ENCODE peak calls at places on chromosomes 7 and 10, in four cellular contexts. Q is endothelial cell, G is fibroblast of mammary gland, H is lower leg skin. U is an unnamed sample.

GRCh38 chr10:117775478-117775877 is 232.9 kb downstream of the EMX2 start:
- DNase-seq in Q (no peak), G (no peak), H (no peak), U (no peak)

GRCh38 chr7:42617071-42617705 is 294.7 kb downstream of the C7orf25 start:
- DNase-seq in Q (no peak), G (no peak), H (no peak), U (no peak)

GRCh38 chr7:111041577-111041976 is 49.4 kb upstream of the LRRN3 start:
- DNase-seq in Q (no peak), G (peak), H (no peak), U (no peak)

GRCh38 chr10:80144302-80145131 is 12.0 kb downstream of the PLAC9 start:
- DNase-seq in Q (no peak), G (no peak), H (no peak), U (no peak)

GRCh38 chr10:79123547-79123963 is 54.8 kb downstream of the ZMIZ1 start:
- DNase-seq in Q (no peak), G (no peak), H (no peak), U (no peak)

GRCh38 chr10:28367865-28368541 is 65.1 kb upstream of the MPP7 start:
- DNase-seq in Q (no peak), G (peak), H (peak), U (no peak)

GRCh38 chr7:50607524-50608125 is 42.4 kb upstream of the DDC start:
- DNase-seq in Q (no peak), G (peak), H (no peak), U (no peak)

GRCh38 chr7:73702226-73702625 is 17.2 kb downstream of the STX1A start:
- DNase-seq in Q (no peak), G (no peak), H (no peak), U (no peak)

GRCh38 chr10:3152566-3152935 is 20.0 kb downstream of the PITRM1 start:
- DNase-seq in Q (no peak), G (no peak), H (no peak), U (no peak)

GRCh38 chr10:55550241-55550640 is 749.2 kb upstream of the PCDH15 start:
- DNase-seq in Q (no peak), G (peak), H (no peak), U (no peak)

GRCh38 chr10:110175406-110175805 is 32.0 kb upstream of the MXI1 start:
- DNase-seq in Q (no peak), G (peak), H (no peak), U (no peak)
- TF ChIP-seq CTCF in Q (no peak), G (no peak), H (no peak), U (no peak)

GRCh38 chr7:141752634-141753033 is 11.3 kb upstream of the TAS2R3 start:
- DNase-seq in Q (no peak), G (peak), H (no peak), U (no peak)

DNA sequence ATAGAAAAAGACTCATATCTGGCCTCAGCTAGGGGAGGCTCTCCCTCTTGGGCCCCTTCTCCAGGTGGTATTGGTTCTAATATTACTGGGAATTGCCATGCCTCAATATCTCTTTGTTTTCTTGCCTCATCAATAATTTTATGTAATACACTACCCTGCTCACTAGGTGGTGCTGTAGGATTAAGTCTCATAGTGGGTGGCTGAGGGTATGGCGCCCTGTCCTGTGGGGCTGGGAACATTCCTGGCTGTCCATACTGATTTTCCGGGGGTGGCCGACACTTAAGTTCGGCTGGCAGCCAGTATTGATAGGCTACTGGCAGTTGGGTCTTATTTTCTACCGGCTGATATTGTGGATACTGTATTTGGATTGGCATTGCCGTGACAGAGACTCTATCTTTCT is 9.0 kb upstream of the TAS2R3 start:
- DNase-seq in Q (peak), G (peak), H (no peak), U (no peak)
- TF ChIP-seq CTCF in Q (peak), G (peak), H (no peak), U (peak)

DNA sequence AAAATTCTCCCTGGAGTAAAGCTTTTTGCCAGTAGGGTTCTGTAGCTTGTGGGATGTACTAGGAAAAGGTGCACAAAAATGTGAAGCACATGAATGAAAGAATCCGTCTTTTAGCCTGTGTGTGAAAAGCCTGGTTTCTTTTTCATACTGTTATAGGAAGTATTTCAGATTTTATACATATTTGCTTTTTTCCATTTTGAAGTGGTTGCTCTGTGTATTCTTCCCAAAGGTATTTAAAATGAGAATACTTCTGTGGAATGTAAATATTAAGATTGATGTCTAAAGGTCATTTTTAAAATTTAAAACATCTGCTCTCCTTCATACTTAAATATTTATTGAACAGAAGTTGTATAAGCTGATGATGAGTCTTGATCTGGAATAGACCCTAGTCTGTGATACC is 96.8 kb downstream of the CDK14 start:
- DNase-seq in Q (no peak), G (no peak), H (no peak), U (no peak)
- TF ChIP-seq CTCF in Q (no peak), G (no peak), H (no peak), U (no peak)

GRCh38 chr10:23702977-23703414 is 264.1 kb downstream of the OTUD1 start:
- DNase-seq in Q (peak), G (peak), H (peak), U (peak)
- TF ChIP-seq CTCF in Q (peak), G (peak), H (no peak), U (peak)

GRCh38 chr7:96596120-96596826 is 113.4 kb downstream of the SEM1 start:
- DNase-seq in Q (no peak), G (peak), H (no peak), U (no peak)
- TF ChIP-seq CTCF in Q (peak), G (peak), H (no peak), U (peak)

GRCh38 chr10:103736763-103737162 is 118.6 kb downstream of the SH3PXD2A start:
- DNase-seq in Q (no peak), G (peak), H (no peak), U (no peak)
- TF ChIP-seq CTCF in Q (no peak), G (no peak), H (no peak), U (peak)

DNA sequence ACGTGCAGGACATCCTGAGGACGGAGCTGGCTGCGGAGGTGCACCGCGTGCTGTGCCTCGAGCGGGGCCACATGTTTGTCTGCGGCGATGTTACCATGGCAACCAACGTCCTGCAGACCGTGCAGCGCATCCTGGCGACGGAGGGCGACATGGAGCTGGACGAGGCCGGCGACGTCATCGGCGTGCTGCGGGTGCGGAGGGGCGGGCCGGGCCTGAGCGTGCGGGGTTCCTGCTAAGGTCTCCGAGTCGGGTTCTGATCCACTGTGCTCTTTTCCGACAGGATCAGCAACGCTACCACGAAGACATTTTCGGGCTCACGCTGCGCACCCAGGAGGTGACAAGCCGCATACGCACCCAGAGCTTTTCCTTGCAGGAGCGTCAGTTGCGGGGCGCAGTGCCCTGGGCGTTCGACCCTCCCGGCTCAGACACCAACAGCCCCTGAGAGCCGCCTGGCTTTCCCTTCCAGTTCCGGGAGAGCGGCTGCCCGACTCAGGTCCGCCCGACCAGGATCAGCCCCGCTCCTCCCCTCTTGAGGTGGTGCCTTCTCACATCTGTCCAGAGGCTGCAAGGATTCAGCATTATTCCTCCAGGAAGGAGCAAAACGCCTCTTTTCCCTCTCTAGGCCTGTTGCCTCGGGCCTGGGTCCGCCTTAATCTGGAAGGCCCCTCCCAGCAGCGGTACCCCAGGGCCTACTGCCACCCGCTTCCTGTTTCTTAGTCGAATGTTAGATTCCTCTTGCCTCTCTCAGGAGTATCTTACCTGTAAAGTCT is 10.4 kb downstream of the ATG9B start:
- DNase-seq in Q (peak), G (peak), H (no peak), U (peak)
- TF ChIP-seq CTCF in Q (no peak), G (no peak), H (no peak), U (no peak)

DNA sequence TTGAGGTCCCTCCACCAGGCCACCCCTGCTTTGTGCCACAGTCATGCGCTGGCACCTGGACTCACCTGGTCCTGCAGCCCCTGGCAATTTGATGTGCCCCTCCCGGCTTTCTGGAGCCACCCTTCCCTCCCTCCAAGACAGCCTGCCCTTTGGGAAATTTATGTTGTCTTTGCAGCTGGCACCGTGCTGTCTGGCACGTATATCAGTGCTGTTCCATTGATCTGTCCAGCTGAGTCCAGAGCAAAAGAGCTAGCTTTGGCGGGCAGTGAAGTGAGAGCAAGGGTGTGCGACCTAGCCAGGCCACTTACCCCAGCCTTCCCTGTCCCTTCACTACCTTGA is 5.7 kb downstream of the RARRES2 start:
- DNase-seq in Q (no peak), G (no peak), H (no peak), U (no peak)
- TF ChIP-seq CTCF in Q (no peak), G (no peak), H (no peak), U (no peak)

GRCh38 chr10:1324914-1325313 is 268.7 kb downstream of the WDR37 start:
- DNase-seq in Q (no peak), G (no peak), H (no peak), U (no peak)
- TF ChIP-seq CTCF in Q (no peak), G (no peak), H (no peak), U (no peak)

DNA sequence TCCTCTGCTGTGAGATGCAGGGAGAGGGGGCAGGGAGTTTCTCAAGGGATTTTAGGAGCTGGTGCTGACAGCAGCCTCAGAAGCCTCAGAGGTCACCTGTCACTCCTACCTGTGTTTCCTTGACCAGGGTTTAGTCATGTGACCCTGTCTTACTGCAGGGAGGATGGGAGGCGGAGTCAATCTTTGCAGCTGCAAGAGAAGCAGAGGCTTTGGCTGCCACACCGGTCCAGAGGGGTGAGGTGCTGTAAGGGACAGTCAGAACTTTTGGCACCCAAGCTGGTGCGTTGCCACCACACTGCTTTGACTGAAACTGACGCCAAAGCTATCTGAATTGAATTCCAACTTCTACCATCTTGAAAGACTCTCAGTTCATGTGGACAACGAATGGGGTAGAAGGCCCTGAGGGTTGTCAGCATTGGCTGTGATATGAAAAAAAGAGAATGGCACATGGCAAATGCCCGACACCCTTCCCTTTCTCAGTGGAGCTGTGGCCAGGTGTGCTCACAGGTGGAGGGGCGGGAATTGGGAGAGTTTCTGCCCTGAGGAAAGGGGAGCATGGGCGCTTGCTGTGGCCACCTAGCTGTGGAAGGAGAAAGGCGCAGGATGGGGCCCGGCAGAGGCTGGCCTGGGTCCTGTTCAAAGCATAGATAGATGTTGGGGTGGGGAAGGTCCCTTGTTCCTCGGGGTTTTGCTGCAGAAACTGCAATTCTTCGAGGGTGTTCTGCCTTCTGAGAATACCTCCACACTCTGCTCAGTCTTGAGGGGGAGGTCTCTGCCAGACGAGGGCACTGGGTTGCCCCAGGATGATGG is 69.3 kb downstream of the ARHGAP22 start:
- DNase-seq in Q (no peak), G (no peak), H (no peak), U (no peak)
- TF ChIP-seq CTCF in Q (peak), G (peak), H (no peak), U (peak)